ENCODE peak calls at places on chromosomes 5 and 9, in seven cellular contexts. E is cardiac muscle cell; N is head of caudate nucleus; P is NCI-H1092 treated with DMSO at 0.1 percent for 48 hours; U is fibroblast of the aortic adventitia; G is iPS-NIHi11; J is activated CD4-positive, alpha-beta memory T cell treated with anti-CD3 and anti-CD28 coated beads, Interleukin-2, amount 10 ng/mL, durations not matched to agents 7 days and 5 days. L is an unnamed sample.
A peak's percentile ranks its signal among the peaks of the same experiment; 100 is the strongest.

GRCh38 chr5:83450183-83450839 is 21.2 kb upstream of the VCAN start:
- DNase-seq in E (no peak), N (no peak), P (no peak), U (peak; percentile 55), G (no peak), J (no peak), L (no peak)

GRCh38 chr5:14587143-14587542 is 5.6 kb downstream of the OTULINL start:
- DNase-seq in E (no peak), N (peak; percentile 44), P (no peak), U (no peak), G (no peak), J (no peak), L (peak; percentile 61)

GRCh38 chr9:71648453-71648852 is 119.9 kb downstream of the CEMIP2 start:
- DNase-seq in E (peak; percentile 68), N (no peak), P (no peak), U (no peak), G (no peak), J (no peak), L (no peak)

GRCh38 chr9:81058776-81059175 is 630.6 kb downstream of the TLE1 start:
- DNase-seq in E (no peak), N (no peak), P (no peak), U (no peak), G (no peak), J (no peak), L (no peak)

GRCh38 chr5:138469540-138470321 is 4.5 kb downstream of the EGR1 start:
- DNase-seq in E (no peak), N (no peak), P (no peak), U (no peak), G (no peak), J (peak; percentile 24), L (no peak)

GRCh38 chr5:174426851-174427250 is 297.5 kb upstream of the MSX2 start:
- DNase-seq in E (no peak), N (no peak), P (no peak), U (no peak), G (no peak), J (no peak), L (no peak)

GRCh38 chr9:88378317-88378716 is 9.9 kb upstream of the SPIN1 start:
- DNase-seq in E (no peak), N (no peak), P (no peak), U (no peak), G (peak; percentile 47), J (no peak), L (no peak)

GRCh38 chr9:106305428-106306133 is 557.4 kb upstream of the ZNF462 start:
- DNase-seq in E (no peak), N (peak; percentile 19), P (no peak), U (no peak), G (no peak), J (no peak), L (peak; percentile 59)

GRCh38 chr9:94164756-94165549 is 80.7 kb downstream of the PTPDC1 start:
- DNase-seq in E (no peak), N (no peak), P (no peak), U (no peak), G (no peak), J (no peak), L (no peak)

GRCh38 chr9:129720181-129720864 is 32.5 kb downstream of the PTGES start:
- DNase-seq in E (no peak), N (no peak), P (no peak), U (no peak), G (peak; percentile 89), J (no peak), L (no peak)

GRCh38 chr9:98168952-98169488 is 23.4 kb downstream of the CORO2A start:
- DNase-seq in E (no peak), N (no peak), P (no peak), U (peak; percentile 28), G (peak; percentile 72), J (peak; percentile 78), L (no peak)

GRCh38 chr5:178367351-178368120 is 134.9 kb upstream of the PHYKPL start:
- DNase-seq in E (no peak), N (no peak), P (no peak), U (no peak), G (no peak), J (no peak), L (no peak)

GRCh38 chr5:73693573-73694061 is 67.6 kb downstream of the ARHGEF28 start:
- DNase-seq in E (peak; percentile 17), N (peak; percentile 29), P (no peak), U (peak; percentile 69), G (peak; percentile 41), J (no peak), L (peak; percentile 6)

GRCh38 chr9:86246752-86247161 is 12.7 kb downstream of the C9orf153 start:
- DNase-seq in E (no peak), N (no peak), P (no peak), U (no peak), G (peak; percentile 28), J (no peak), L (peak; percentile 15)